ENCODE peak calls at places on chromosomes 12 and 14, in four cellular contexts. One of them, this sample, is unnamed.

GRCh38 chr12:6946033-6946919 is 2.5 kb downstream of the C12orf57 start:
- DNase-seq in GM12865: peak; percentile 93
- DNase-seq in psoas muscle: peak; percentile 67
- DNase-seq in PC-3: peak; percentile 94
- DNase-seq in this sample: peak; percentile 80

GRCh38 chr12:57276935-57277563 is 26.1 kb upstream of the STAC3 start:
- DNase-seq in GM12865: peak; percentile 31
- DNase-seq in psoas muscle: no peak
- DNase-seq in PC-3: peak; percentile 52
- DNase-seq in this sample: peak; percentile 38

GRCh38 chr12:29148065-29148957 is 767 bp upstream of the FAR2 start:
- DNase-seq in GM12865: no peak
- DNase-seq in psoas muscle: peak; percentile 55
- DNase-seq in PC-3: peak; percentile 55
- DNase-seq in this sample: no peak

GRCh38 chr12:107568718-107569117 is 116.9 kb upstream of the PWP1 start:
- DNase-seq in GM12865: no peak
- DNase-seq in psoas muscle: no peak
- DNase-seq in PC-3: peak; percentile 43
- DNase-seq in this sample: no peak

GRCh38 chr12:77728018-77728417 is 102.7 kb upstream of the NAV3 start:
- DNase-seq in GM12865: peak; percentile 4
- DNase-seq in psoas muscle: no peak
- DNase-seq in PC-3: no peak
- DNase-seq in this sample: no peak

GRCh38 chr14:73762375-73762822 is 48.2 kb upstream of the PNMA1 start:
- DNase-seq in GM12865: peak; percentile 93
- DNase-seq in psoas muscle: no peak
- DNase-seq in PC-3: no peak
- DNase-seq in this sample: peak; percentile 79

GRCh38 chr12:127125607-127126259 is 1141.2 kb upstream of the TMEM132C start:
- DNase-seq in GM12865: peak; percentile 81
- DNase-seq in psoas muscle: no peak
- DNase-seq in PC-3: peak; percentile 99
- DNase-seq in this sample: no peak

GRCh38 chr12:54463034-54463433 is 10.4 kb downstream of the GTSF1 start:
- DNase-seq in GM12865: no peak
- DNase-seq in psoas muscle: peak; percentile 76
- DNase-seq in PC-3: peak; percentile 46
- DNase-seq in this sample: no peak

GRCh38 chr14:103108749-103109207 is 14.3 kb downstream of the EXOC3L4 start:
- DNase-seq in GM12865: peak; percentile 81
- DNase-seq in psoas muscle: peak; percentile 76
- DNase-seq in PC-3: no peak
- DNase-seq in this sample: peak; percentile 33

GRCh38 chr14:68816183-68816942 is 23.5 kb upstream of the ZFP36L1 start:
- DNase-seq in GM12865: peak; percentile 97
- DNase-seq in psoas muscle: peak; percentile 95
- DNase-seq in PC-3: peak; percentile 92
- DNase-seq in this sample: peak; percentile 95

GRCh38 chr12:29762637-29763300 is 21.0 kb downstream of the TMTC1 start:
- DNase-seq in GM12865: no peak
- DNase-seq in psoas muscle: peak; percentile 84
- DNase-seq in PC-3: no peak
- DNase-seq in this sample: no peak

GRCh38 chr12:11797317-11797913 is 147.9 kb downstream of the ETV6 start:
- DNase-seq in GM12865: no peak
- DNase-seq in psoas muscle: no peak
- DNase-seq in PC-3: no peak
- DNase-seq in this sample: no peak

GRCh38 chr14:96038920-96039632 is at the start of gene C14orf132:
- DNase-seq in GM12865: peak; percentile 11
- DNase-seq in psoas muscle: peak; percentile 75
- DNase-seq in PC-3: no peak
- DNase-seq in this sample: no peak

GRCh38 chr12:123401753-123402683 is 18.1 kb downstream of the KMT5A start:
- DNase-seq in GM12865: no peak
- DNase-seq in psoas muscle: no peak
- DNase-seq in PC-3: no peak
- DNase-seq in this sample: no peak

GRCh38 chr12:52907092-52907810 is 2.4 kb upstream of the KRT8 start:
- DNase-seq in GM12865: no peak
- DNase-seq in psoas muscle: no peak
- DNase-seq in PC-3: peak; percentile 88
- DNase-seq in this sample: no peak

GRCh38 chr14:60722163-60722835 is 1.9 kb downstream of the SIX4 start:
- DNase-seq in GM12865: peak; percentile 23
- DNase-seq in psoas muscle: peak; percentile 69
- DNase-seq in PC-3: peak; percentile 83
- DNase-seq in this sample: peak; percentile 58

GRCh38 chr14:85566603-85567002 is 36.7 kb downstream of the FLRT2 start:
- DNase-seq in GM12865: no peak
- DNase-seq in psoas muscle: no peak
- DNase-seq in PC-3: peak; percentile 59
- DNase-seq in this sample: no peak

GRCh38 chr12:111409403-111410228 is 3.9 kb downstream of the SH2B3 start:
- DNase-seq in GM12865: peak; percentile 52
- DNase-seq in psoas muscle: peak; percentile 87
- DNase-seq in PC-3: no peak
- DNase-seq in this sample: peak; percentile 37

GRCh38 chr12:126667340-126667739 is 1599.6 kb upstream of the TMEM132C start:
- DNase-seq in GM12865: no peak
- DNase-seq in psoas muscle: no peak
- DNase-seq in PC-3: peak; percentile 78
- DNase-seq in this sample: no peak

GRCh38 chr12:46050805-46051204 is 60.4 kb upstream of the SCAF11 start:
- DNase-seq in GM12865: no peak
- DNase-seq in psoas muscle: no peak
- DNase-seq in PC-3: no peak
- DNase-seq in this sample: no peak

GRCh38 chr12:121530600-121531355 is 50.0 kb downstream of the KDM2B start:
- DNase-seq in GM12865: peak; percentile 82
- DNase-seq in psoas muscle: peak; percentile 78
- DNase-seq in PC-3: peak; percentile 44
- DNase-seq in this sample: peak; percentile 81

GRCh38 chr12:17062296-17063061 is 456.5 kb upstream of the LMO3 start:
- DNase-seq in GM12865: no peak
- DNase-seq in psoas muscle: no peak
- DNase-seq in PC-3: peak; percentile 59
- DNase-seq in this sample: no peak

GRCh38 chr12:70402597-70402996 is 36.5 kb downstream of the KCNMB4 start:
- DNase-seq in GM12865: no peak
- DNase-seq in psoas muscle: no peak
- DNase-seq in PC-3: peak; percentile 11
- DNase-seq in this sample: peak; percentile 8
- TF ChIP-seq CTCF in GM12865: no peak
- TF ChIP-seq CTCF in psoas muscle: no peak
- TF ChIP-seq CTCF in PC-3: no peak
- TF ChIP-seq CTCF in this sample: peak; percentile 30

GRCh38 chr14:24264298-24264697 is 1.3 kb upstream of the TGM1 start:
- DNase-seq in GM12865: no peak
- DNase-seq in psoas muscle: no peak
- DNase-seq in PC-3: no peak
- DNase-seq in this sample: peak; percentile 27

GRCh38 chr14:24261969-24262327 is 1.0 kb downstream of the TGM1 start:
- DNase-seq in GM12865: no peak
- DNase-seq in psoas muscle: no peak
- DNase-seq in PC-3: no peak
- DNase-seq in this sample: no peak

GRCh38 chr14:24263848-24264247 is 871 bp upstream of the TGM1 start:
- DNase-seq in GM12865: no peak
- DNase-seq in psoas muscle: no peak
- DNase-seq in PC-3: no peak
- DNase-seq in this sample: no peak

GRCh38 chr14:24261256-24261968 is 1.6 kb downstream of the TGM1 start:
- DNase-seq in GM12865: no peak
- DNase-seq in psoas muscle: no peak
- DNase-seq in PC-3: no peak
- DNase-seq in this sample: no peak

DNA sequence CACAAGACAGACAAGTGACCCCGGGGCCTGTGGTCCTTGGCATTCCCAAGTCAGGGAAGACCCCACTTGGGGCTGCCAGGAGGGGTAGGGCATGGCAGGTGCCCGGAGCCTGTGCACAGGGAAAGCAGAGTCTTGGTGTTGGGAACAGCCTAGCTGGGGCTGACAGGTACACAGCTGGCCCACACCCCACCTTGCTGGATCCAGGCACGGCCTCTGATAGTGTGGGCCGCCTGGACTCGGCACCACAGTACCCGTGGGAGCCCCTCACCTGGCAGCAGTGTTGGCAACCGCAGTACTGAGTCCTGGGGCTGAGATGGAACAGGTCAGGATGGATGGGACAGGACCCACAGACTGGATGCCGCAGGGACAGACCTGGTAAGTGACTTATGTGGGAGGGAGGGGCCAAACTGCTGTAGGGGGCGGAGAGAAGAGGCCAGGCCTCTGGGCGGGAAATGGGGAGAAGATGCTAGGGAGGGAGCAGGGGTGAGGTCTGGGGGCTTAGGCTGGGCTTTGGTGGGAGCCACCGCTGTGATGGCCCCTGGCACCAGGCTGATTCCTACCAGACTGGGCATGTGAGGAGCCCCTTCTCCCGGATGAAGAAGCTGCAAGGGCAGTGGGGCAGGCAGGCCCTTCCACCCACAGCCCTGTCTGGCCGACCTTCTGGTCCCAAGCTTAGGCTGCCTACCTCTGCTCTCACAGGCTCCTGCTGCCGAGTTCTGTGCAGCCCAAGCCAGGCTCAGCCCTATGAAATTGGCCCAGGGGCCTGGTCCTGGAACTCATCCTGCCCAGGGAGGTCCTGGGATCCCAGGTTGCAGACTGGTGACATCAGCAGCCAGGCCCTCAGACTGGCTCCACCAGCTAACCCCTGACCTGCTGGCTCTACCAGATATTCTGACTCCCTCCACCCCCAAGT is at the start of gene TGM1:
- DNase-seq in GM12865: no peak
- DNase-seq in psoas muscle: no peak
- DNase-seq in PC-3: no peak
- DNase-seq in this sample: no peak
- TF ChIP-seq CTCF in GM12865: no peak
- TF ChIP-seq CTCF in psoas muscle: no peak
- TF ChIP-seq CTCF in PC-3: no peak
- TF ChIP-seq CTCF in this sample: no peak

GRCh38 chr12:70823182-70823976 is 97.2 kb downstream of the PTPRR start:
- DNase-seq in GM12865: no peak
- DNase-seq in psoas muscle: no peak
- DNase-seq in PC-3: peak; percentile 34
- DNase-seq in this sample: no peak
- TF ChIP-seq CTCF in GM12865: no peak
- TF ChIP-seq CTCF in psoas muscle: no peak
- TF ChIP-seq CTCF in PC-3: peak; percentile 47
- TF ChIP-seq CTCF in this sample: no peak

DNA sequence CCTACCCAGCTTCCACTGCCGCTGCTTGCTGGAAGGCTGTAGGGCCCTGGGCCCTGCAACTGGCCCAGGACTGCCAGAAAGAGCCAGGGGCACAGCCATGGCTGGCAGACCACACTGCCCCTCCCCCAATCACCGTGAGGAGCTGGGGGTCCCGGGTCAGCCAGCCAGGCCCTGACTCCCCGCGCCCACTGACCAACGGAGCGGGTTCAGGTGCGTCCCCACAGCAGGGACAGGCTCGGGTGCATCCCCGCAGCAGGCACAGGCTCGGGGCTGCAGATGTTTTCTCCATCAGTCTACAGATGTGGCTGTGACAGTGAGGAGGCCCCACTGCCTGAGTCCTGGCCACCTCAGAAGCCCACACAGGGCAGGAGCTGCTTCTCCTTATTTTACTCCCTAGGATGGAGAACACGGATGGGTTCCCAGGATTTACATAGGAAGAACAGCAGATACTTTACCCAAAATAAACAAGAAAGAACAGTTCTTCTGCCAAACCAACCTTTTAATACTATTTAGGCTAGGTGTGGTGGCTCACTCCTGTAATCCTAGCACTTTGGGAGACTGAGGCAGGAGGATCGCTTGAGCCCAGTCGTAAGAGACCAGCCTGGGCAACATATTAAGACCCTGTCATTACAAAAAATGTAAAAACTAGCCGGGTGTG is 61.1 kb downstream of the TESC start:
- DNase-seq in GM12865: no peak
- DNase-seq in psoas muscle: no peak
- DNase-seq in PC-3: no peak
- DNase-seq in this sample: no peak
- TF ChIP-seq CTCF in GM12865: no peak
- TF ChIP-seq CTCF in psoas muscle: no peak
- TF ChIP-seq CTCF in PC-3: no peak
- TF ChIP-seq CTCF in this sample: no peak

GRCh38 chr14:94008234-94008633 is 11.1 kb downstream of the CCDC197 start:
- DNase-seq in GM12865: no peak
- DNase-seq in psoas muscle: no peak
- DNase-seq in PC-3: no peak
- DNase-seq in this sample: no peak

GRCh38 chr14:94004015-94004414 is 6.9 kb downstream of the CCDC197 start:
- DNase-seq in GM12865: no peak
- DNase-seq in psoas muscle: no peak
- DNase-seq in PC-3: no peak
- DNase-seq in this sample: no peak

GRCh38 chr14:94003397-94003796 is 6.3 kb downstream of the CCDC197 start:
- DNase-seq in GM12865: no peak
- DNase-seq in psoas muscle: no peak
- DNase-seq in PC-3: no peak
- DNase-seq in this sample: no peak

GRCh38 chr14:94001501-94002396 is 4.6 kb downstream of the CCDC197 start:
- DNase-seq in GM12865: peak; percentile 75
- DNase-seq in psoas muscle: peak; percentile 75
- DNase-seq in PC-3: peak; percentile 83
- DNase-seq in this sample: peak; percentile 76

DNA sequence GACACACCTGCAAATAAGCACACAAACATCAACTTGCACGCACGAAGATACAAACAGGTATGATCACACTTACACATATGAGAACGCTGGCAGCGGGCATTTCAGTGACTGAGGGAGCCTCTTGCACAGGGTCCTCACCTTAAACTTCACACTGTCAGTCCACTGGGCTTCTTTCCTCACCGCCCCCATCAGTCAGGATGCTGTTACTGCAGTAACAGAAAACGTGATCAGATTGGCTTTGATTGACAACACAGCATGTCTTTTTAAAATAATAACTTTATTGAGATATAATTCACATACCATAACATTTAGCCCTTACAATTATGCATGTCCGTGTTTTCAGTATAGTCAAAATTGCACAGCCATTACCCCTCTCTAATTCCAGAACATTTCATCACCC is 8.2 kb downstream of the CCDC197 start:
- DNase-seq in GM12865: peak; percentile 45
- DNase-seq in psoas muscle: no peak
- DNase-seq in PC-3: peak; percentile 35
- DNase-seq in this sample: peak; percentile 51
- TF ChIP-seq CTCF in GM12865: peak; percentile 58
- TF ChIP-seq CTCF in psoas muscle: peak; percentile 23
- TF ChIP-seq CTCF in PC-3: peak; percentile 55
- TF ChIP-seq CTCF in this sample: peak; percentile 82

GRCh38 chr14:26905219-26905618 is 307.4 kb upstream of the NOVA1 start:
- DNase-seq in GM12865: no peak
- DNase-seq in psoas muscle: no peak
- DNase-seq in PC-3: peak; percentile 13
- DNase-seq in this sample: no peak
- TF ChIP-seq CTCF in GM12865: no peak
- TF ChIP-seq CTCF in psoas muscle: no peak
- TF ChIP-seq CTCF in PC-3: no peak
- TF ChIP-seq CTCF in this sample: no peak

This sample was measured in OCI-LY7.